ENCODE peak calls at places on chromosome 7, in five cellular contexts. Y is right lobe of liver, Q is endothelial cell of umbilical vein, G is AG04450, R is fibroblast of lung. P is an unnamed sample.

GRCh38 chr7:77649950-77650349 is 46.3 kb upstream of the RSBN1L start:
- DNase-seq in Y (no peak), Q (peak; percentile 16), G (no peak), R (peak; percentile 74), P (no peak)

GRCh38 chr7:157549612-157550299 is 213.0 kb downstream of the DNAJB6 start:
- DNase-seq in Y (no peak), Q (no peak), G (no peak), R (no peak), P (no peak)

GRCh38 chr7:143360788-143361551 is 1.5 kb downstream of the FAM131B start:
- DNase-seq in Y (no peak), Q (no peak), G (no peak), R (no peak), P (no peak)

GRCh38 chr7:149770728-149771127 is 2.7 kb downstream of the ZNF467 start:
- DNase-seq in Y (no peak), Q (no peak), G (no peak), R (no peak), P (no peak)

GRCh38 chr7:37208528-37208927 is 240.1 kb downstream of the ELMO1 start:
- DNase-seq in Y (no peak), Q (peak; percentile 73), G (no peak), R (peak; percentile 50), P (peak; percentile 44)

GRCh38 chr7:6209340-6209739 is 63.1 kb downstream of the CYTH3 start:
- DNase-seq in Y (no peak), Q (no peak), G (no peak), R (no peak), P (no peak)

GRCh38 chr7:2795906-2796305 is 48.2 kb downstream of the GNA12 start:
- DNase-seq in Y (no peak), Q (no peak), G (no peak), R (no peak), P (no peak)

GRCh38 chr7:128437426-128438332 is 18.0 kb upstream of the HILPDA start:
- DNase-seq in Y (no peak), Q (no peak), G (no peak), R (no peak), P (no peak)

GRCh38 chr7:149050941-149051340 is 22.6 kb upstream of the PDIA4 start:
- DNase-seq in Y (no peak), Q (no peak), G (no peak), R (peak; percentile 64), P (no peak)

GRCh38 chr7:14717169-14717568 is 185.4 kb downstream of the DGKB start:
- DNase-seq in Y (no peak), Q (no peak), G (no peak), R (no peak), P (no peak)

GRCh38 chr7:79182283-79182682 is 271.2 kb downstream of the MAGI2 start:
- DNase-seq in Y (no peak), Q (no peak), G (peak; percentile 61), R (peak; percentile 90), P (no peak)

GRCh38 chr7:131057015-131057518 is 270.6 kb upstream of the MKLN1 start:
- DNase-seq in Y (no peak), Q (peak; percentile 75), G (peak; percentile 81), R (peak; percentile 93), P (no peak)

DNA sequence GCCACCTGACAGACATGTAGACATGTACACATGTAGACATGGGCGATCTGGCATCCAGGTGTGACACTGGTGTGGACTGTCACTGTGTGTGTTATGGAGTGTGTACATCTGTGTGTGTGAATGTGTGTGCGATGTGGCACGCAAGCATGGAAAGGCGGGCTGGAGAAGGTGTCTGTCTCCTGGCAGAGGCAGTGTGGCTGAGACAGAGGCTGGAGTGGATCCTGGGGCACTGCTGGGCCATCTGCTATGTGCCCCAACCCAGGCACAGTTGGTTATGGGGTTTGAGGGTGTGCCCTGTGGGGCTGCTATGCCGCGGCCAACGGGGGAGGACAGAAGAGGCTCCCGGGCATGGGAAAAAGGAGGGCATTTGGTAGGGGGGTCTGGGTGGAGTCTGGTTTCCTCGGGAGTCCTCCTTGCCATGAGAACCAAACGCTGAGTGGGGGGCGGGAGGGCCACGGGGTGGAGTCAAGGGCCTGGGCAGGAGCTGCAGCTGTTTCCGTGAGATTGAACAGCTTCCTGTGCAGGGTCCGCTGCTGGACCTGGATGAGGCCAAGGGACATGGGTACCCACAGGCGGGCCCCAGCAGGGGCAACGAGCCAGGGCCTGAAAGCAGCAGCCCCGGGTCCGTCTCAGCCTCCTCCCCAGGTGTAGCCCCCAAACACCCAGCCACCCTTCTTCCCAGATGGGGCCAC is 1.3 kb downstream of the ELN start:
- DNase-seq in Y (no peak), Q (peak; percentile 52), G (no peak), R (no peak), P (peak; percentile 46)
- H3K27ac ChIP-seq in Y (no peak overlapping the region), Q (no peak overlapping the region), G (no peak overlapping the region), R (no peak overlapping the region), P (peak overlapping the region; percentile 88)

DNA sequence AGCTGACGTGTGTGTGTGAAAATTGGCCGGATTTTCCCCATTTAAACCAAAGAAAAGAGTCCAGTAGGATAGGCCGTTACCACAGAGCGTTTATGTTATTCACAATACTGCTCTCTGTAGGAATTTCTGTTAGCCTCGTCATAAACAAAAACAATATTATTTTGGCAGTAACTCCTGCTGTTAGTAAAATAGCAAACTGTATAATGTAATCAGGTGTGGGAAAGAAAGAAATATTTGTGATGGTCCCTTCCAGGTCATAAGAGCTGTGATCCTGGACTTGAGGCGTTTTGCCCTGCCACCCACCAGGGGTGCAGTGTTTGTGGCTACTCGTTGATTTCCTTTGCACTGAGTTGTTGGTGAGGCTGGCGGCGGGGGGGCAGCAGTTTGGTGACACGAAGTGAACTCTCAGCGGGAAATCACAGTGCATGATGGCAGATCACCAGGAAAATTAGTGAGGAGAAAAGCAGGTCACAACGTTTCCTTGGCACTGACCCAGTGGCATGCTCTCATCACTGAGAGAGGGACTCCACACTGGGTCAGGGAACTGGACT is 2.8 kb downstream of the EEPD1 start:
- DNase-seq in Y (peak; percentile 91), Q (no peak), G (no peak), R (peak; percentile 27), P (peak; percentile 71)
- H3K27me3 ChIP-seq in Y (no peaks in the 10 kb centered on the region), Q (peaks cover 5% of the 10 kb centered on the region), G (no peaks in the 10 kb centered on the region), R (no peaks in the 10 kb centered on the region), P (no peaks in the 10 kb centered on the region)

GRCh38 chr7:85469446-85469970 is 282.7 kb upstream of the SEMA3D start:
- DNase-seq in Y (no peak), Q (no peak), G (no peak), R (peak; percentile 26), P (no peak)

GRCh38 chr7:85464042-85464651 is 277.3 kb upstream of the SEMA3D start:
- DNase-seq in Y (no peak), Q (peak; percentile 13), G (no peak), R (no peak), P (no peak)
- TF ChIP-seq CTCF in Y (peak; percentile 32), Q (no peak), G (peak; percentile 33), R (peak; percentile 14), P (no peak)

GRCh38 chr7:139095194-139095659 is 14.3 kb downstream of the ZC3HAV1 start:
- DNase-seq in Y (no peak), Q (no peak), G (no peak), R (no peak), P (no peak)
- H3K27ac ChIP-seq in Y (no peak overlapping the region), Q (no peak overlapping the region), G (no peak overlapping the region), R (no peak overlapping the region), P (peak overlapping the region; percentile 59)

GRCh38 chr7:1378610-1379180 is 80.6 kb downstream of the MICALL2 start:
- DNase-seq in Y (no peak), Q (no peak), G (no peak), R (no peak), P (no peak)

GRCh38 chr7:1379202-1379601 is 80.1 kb downstream of the MICALL2 start:
- DNase-seq in Y (no peak), Q (no peak), G (no peak), R (no peak), P (no peak)

GRCh38 chr7:1380211-1380815 is 79.0 kb downstream of the MICALL2 start:
- DNase-seq in Y (no peak), Q (no peak), G (no peak), R (no peak), P (no peak)

GRCh38 chr7:1380821-1381580 is 78.3 kb downstream of the MICALL2 start:
- DNase-seq in Y (no peak), Q (no peak), G (no peak), R (no peak), P (no peak)

GRCh38 chr7:1377111-1377909 is 82.0 kb downstream of the MICALL2 start:
- DNase-seq in Y (no peak), Q (no peak), G (no peak), R (no peak), P (no peak)
- H3K27me3 ChIP-seq in Y (no peaks in the 10 kb centered on the region), Q (no peaks in the 10 kb centered on the region), G (peaks cover 22% of the 10 kb centered on the region), R (peaks cover 2% of the 10 kb centered on the region), P (peaks cover 97% of the 10 kb centered on the region)

DNA sequence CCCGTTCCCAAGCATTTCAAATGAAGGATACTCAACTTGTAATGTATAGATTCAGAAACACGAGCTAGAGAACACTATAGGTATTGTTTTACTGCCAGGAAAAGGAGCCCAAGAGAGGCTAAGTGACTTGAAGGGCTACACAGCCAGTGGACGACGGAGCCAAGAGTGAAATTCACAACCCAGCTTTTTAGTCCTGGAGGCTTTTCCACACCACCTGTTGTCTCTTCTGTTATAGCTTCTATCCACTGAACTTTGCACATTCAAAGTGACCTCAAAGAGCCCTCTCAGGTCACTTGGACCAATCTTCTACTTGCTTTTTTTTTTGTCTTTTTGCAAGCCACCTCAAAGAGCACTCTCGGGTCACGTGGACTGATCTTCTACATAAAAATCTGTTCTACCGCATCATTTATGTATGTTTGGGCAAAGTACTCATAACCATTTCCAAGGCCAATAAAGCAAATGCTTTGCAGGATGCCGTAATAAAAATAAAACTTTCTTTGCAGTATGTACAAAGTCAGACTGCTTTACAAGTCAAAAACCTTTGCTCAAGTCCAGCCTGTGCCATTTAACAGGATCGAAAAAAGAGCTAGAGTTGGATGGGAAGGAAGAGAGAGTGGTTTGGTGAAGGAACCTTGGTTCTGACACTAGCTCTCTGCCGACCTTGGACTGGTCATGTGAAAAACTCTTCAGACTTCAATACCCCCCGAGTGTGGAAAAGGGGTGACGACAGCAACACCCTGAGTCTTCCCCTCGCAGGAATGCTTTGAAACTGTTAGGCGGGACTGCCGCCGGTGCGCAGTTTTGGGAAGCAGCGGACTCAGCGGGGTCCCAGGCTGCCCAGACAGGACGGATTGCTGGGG is 821 bp downstream of the SLC35B4 start:
- DNase-seq in Y (no peak), Q (peak; percentile 43), G (no peak), R (peak; percentile 46), P (no peak)
- TF ChIP-seq CTCF in Y (no peak), Q (no peak), G (no peak), R (no peak), P (no peak)

DNA sequence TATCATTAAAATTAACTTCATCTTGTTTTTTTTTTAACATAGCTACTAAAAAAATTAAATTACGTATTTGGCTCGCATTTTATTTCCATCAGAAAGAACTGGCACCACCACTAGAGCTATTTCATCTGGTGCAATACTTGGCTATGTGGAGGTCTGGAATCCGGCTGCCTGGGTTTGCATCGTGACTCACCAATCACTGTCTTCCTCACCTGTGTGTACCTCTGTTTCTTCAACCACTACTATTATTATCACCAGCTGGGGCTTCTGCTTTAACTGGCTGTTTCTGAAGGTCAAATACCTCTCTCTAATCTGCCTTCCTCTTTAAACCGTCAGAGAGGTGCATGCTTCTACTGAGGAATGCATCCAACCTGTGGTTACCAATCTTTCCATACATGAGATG is 6.5 kb downstream of the WDR91 start:
- DNase-seq in Y (no peak), Q (no peak), G (no peak), R (peak; percentile 52), P (no peak)
- H3K27ac ChIP-seq in Y (no peak overlapping the region), Q (no peak overlapping the region), G (no peak overlapping the region), R (peak overlapping the region; percentile 94), P (no peak overlapping the region)

DNA sequence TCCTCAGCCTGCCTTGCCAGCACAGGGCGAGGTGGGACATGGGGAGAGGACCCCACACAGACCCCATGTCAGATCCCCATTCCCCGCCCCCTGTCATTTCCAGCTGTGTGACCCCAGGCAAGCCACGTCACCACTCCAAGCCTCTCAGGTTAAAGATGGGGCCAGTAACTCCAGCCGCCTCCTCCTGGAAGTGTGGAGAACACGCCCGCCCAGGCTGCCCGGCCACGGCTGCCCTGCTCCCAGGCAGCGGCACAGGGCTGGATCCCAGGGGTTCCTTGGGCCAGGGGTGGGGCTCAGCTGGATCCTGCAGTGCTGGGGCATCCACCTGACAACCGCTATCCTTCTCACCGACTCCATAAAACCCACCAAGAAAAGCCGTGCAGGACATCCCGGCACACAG is 86.1 kb downstream of the PDGFA start:
- DNase-seq in Y (no peak), Q (no peak), G (no peak), R (no peak), P (no peak)
- H3K27me3 ChIP-seq in Y (no peaks in the 10 kb centered on the region), Q (no peaks in the 10 kb centered on the region), G (peaks cover 13% of the 10 kb centered on the region), R (no peaks in the 10 kb centered on the region), P (peaks cover 38% of the 10 kb centered on the region)

P was measured in left ventricle myocardium inferior.